ENCODE peak calls at places on chromosomes 16 and 17, in four cellular contexts. I is K562, W is spleen, N is H1. S is an unnamed sample.

GRCh38 chr17:50945779-50946222 is 79.6 kb upstream of the TOB1 start:
- DNase-seq in I (no peak), N (no peak), W (no peak), S (no peak)

GRCh38 chr16:48378836-48379235 is 6.4 kb downstream of the SIAH1 start:
- DNase-seq in N (no peak), I (peak), W (no peak), S (no peak)

GRCh38 chr17:54408741-54409140 is 491.9 kb upstream of the TOM1L1 start:
- DNase-seq in W (no peak), N (no peak), I (no peak), S (no peak)

GRCh38 chr16:47866431-47866830 is 289.4 kb downstream of the ABCC12 start:
- DNase-seq in I (no peak), N (no peak), W (no peak), S (no peak)

GRCh38 chr17:80866050-80866793 is 125.4 kb upstream of the CHMP6 start:
- DNase-seq in N (no peak), I (peak), W (peak), S (peak)

GRCh38 chr16:65200857-65201256 is 79.0 kb upstream of the CDH11 start:
- DNase-seq in N (no peak), W (no peak), I (no peak), S (no peak)

GRCh38 chr16:89922477-89922883 is 662 bp upstream of the TUBB3 start:
- DNase-seq in N (no peak), W (no peak), I (peak), S (no peak)

GRCh38 chr16:56367764-56368163 is 57.6 kb downstream of the AMFR start:
- DNase-seq in I (no peak), W (no peak), N (no peak), S (no peak)

GRCh38 chr16:48136547-48137360 is 19.0 kb downstream of the ABCC12 start:
- DNase-seq in I (peak), W (no peak), N (no peak), S (no peak)

GRCh38 chr17:81252336-81253329 is 13.5 kb downstream of the NDUFAF8 start:
- DNase-seq in I (no peak), W (no peak), N (no peak), S (no peak)

GRCh38 chr17:61366715-61367413 is 32.8 kb upstream of the TBX2 start:
- DNase-seq in I (no peak), W (peak), N (no peak), S (no peak)

GRCh38 chr17:73786286-73786743 is 142.1 kb upstream of the SDK2 start:
- DNase-seq in W (no peak), N (no peak), I (no peak), S (no peak)

GRCh38 chr17:49111934-49112333 is 20.6 kb upstream of the B4GALNT2 start:
- DNase-seq in W (no peak), I (no peak), N (no peak), S (no peak)

GRCh38 chr16:4696905-4697866 is 3.8 kb downstream of the NUDT16L1 start:
- DNase-seq in W (no peak), N (no peak), I (no peak), S (no peak)

GRCh38 chr16:51326131-51326856 is 175.2 kb upstream of the SALL1 start:
- DNase-seq in N (no peak), W (no peak), I (peak), S (no peak)

GRCh38 chr17:65544658-65545057 is 16.8 kb downstream of the AXIN2 start:
- DNase-seq in W (peak), I (no peak), N (no peak), S (no peak)

GRCh38 chr17:65548570-65548969 is 12.9 kb downstream of the AXIN2 start:
- DNase-seq in I (no peak), W (peak), N (no peak), S (no peak)

GRCh38 chr17:65545708-65546523 is 15.5 kb downstream of the AXIN2 start:
- DNase-seq in W (peak), N (no peak), I (no peak), S (no peak)

GRCh38 chr17:65547253-65547670 is 14.2 kb downstream of the AXIN2 start:
- DNase-seq in W (no peak), N (no peak), I (no peak), S (peak)

GRCh38 chr17:65546579-65546978 is 14.9 kb downstream of the AXIN2 start:
- DNase-seq in W (no peak), N (no peak), I (no peak), S (no peak)
- TF ChIP-seq POLR2AphosphoS5 in W (no peak), N (no peak), I (no peak), S (no peak)

GRCh38 chr17:19510903-19511302 is 22.8 kb upstream of the SLC47A1 start:
- DNase-seq in N (no peak), I (no peak), W (no peak), S (no peak)

GRCh38 chr17:19508327-19508867 is 25.3 kb upstream of the SLC47A1 start:
- DNase-seq in I (no peak), N (no peak), W (peak), S (peak)

GRCh38 chr17:19502517-19502916 is 31.1 kb upstream of the SLC47A1 start:
- DNase-seq in W (no peak), N (no peak), I (no peak), S (no peak)

GRCh38 chr17:19507673-19508326 is 25.9 kb upstream of the SLC47A1 start:
- DNase-seq in N (peak), W (peak), I (peak), S (peak)
- TF ChIP-seq CTCF in N (no peak), W (no peak), I (no peak), S (peak)

GRCh38 chr16:1614226-1615102 is 2.3 kb downstream of the CRAMP1 start:
- DNase-seq in W (peak), I (peak), N (no peak), S (peak)
- TF ChIP-seq POLR2AphosphoS5 in W (no peak), I (no peak), N (no peak), S (no peak)

GRCh38 chr17:75809631-75810111 is 25.1 kb downstream of the UNK start:
- DNase-seq in N (no peak), W (peak), I (no peak), S (no peak)

GRCh38 chr17:75808549-75808904 is 23.9 kb downstream of the UNK start:
- DNase-seq in W (peak), I (no peak), N (no peak), S (no peak)

GRCh38 chr17:75810216-75810615 is 25.6 kb downstream of the UNK start:
- DNase-seq in W (no peak), N (no peak), I (peak), S (no peak)

GRCh38 chr17:75807861-75808260 is 23.3 kb downstream of the UNK start:
- DNase-seq in N (no peak), W (peak), I (no peak), S (no peak)

GRCh38 chr17:75808905-75809621 is 24.5 kb downstream of the UNK start:
- DNase-seq in I (peak), N (no peak), W (peak), S (peak)
- TF ChIP-seq CTCF in I (no peak), N (no peak), W (no peak), S (no peak)